ENCODE peak calls at places on chromosomes 12 and 14, in seven cellular contexts. R is occipital lobe; T is lower leg skin; G is left colon; M is NCI-H2107; S is KBM-7; K is activated naive CD4-positive, alpha-beta T cell. X is an unnamed sample.

GRCh38 chr14:65095633-65096205 is 6.6 kb downstream of the MAX start:
- DNase-seq in R (no peak), T (no peak), G (peak; percentile 69), M (no peak), S (no peak), K (no peak), X (peak; percentile 79)

GRCh38 chr12:120534703-120535655 is 823 bp downstream of the RNF10 start:
- DNase-seq in R (peak; percentile 18), T (no peak), G (peak; percentile 51), M (no peak), S (peak; percentile 66), K (peak; percentile 34), X (no peak)

GRCh38 chr12:113236539-113237354 is 15.5 kb downstream of the TPCN1 start:
- DNase-seq in R (no peak), T (no peak), G (peak; percentile 31), M (no peak), S (no peak), K (no peak), X (no peak)

GRCh38 chr12:1217191-1217949 is 226.3 kb downstream of the ERC1 start:
- DNase-seq in R (no peak), T (no peak), G (no peak), M (no peak), S (no peak), K (no peak), X (no peak)

GRCh38 chr12:47236109-47236714 is 156.5 kb upstream of the AMIGO2 start:
- DNase-seq in R (no peak), T (no peak), G (no peak), M (no peak), S (no peak), K (no peak), X (no peak)

GRCh38 chr14:100540141-100540925 is 46.9 kb downstream of the BEGAIN start:
- DNase-seq in R (no peak), T (no peak), G (peak; percentile 21), M (no peak), S (peak; percentile 32), K (no peak), X (no peak)

GRCh38 chr14:105316563-105316941 is 2.0 kb downstream of the PACS2 start:
- DNase-seq in R (no peak), T (no peak), G (no peak), M (no peak), S (no peak), K (no peak), X (no peak)

GRCh38 chr12:12704593-12705230 is 8.7 kb upstream of the GPR19 start:
- DNase-seq in R (no peak), T (peak; percentile 63), G (peak; percentile 63), M (peak; percentile 76), S (peak; percentile 89), K (no peak), X (no peak)

GRCh38 chr12:64506955-64507354 is 55.0 kb downstream of the TBK1 start:
- DNase-seq in R (no peak), T (no peak), G (no peak), M (no peak), S (no peak), K (no peak), X (no peak)

GRCh38 chr12:46751173-46751572 is 74.6 kb downstream of the SLC38A4 start:
- DNase-seq in R (no peak), T (no peak), G (no peak), M (no peak), S (no peak), K (no peak), X (no peak)

GRCh38 chr14:21525995-21526671 is at the start of gene SALL2:
- DNase-seq in R (peak; percentile 74), T (peak; percentile 41), G (peak; percentile 78), M (peak; percentile 98), S (no peak), K (no peak), X (peak; percentile 69)

GRCh38 chr12:49304161-49304560 is 9.2 kb downstream of the PRPH start:
- DNase-seq in R (no peak), T (no peak), G (no peak), M (no peak), S (no peak), K (no peak), X (no peak)

GRCh38 chr12:50182461-50182860 is 15.3 kb upstream of the CERS5 start:
- DNase-seq in R (no peak), T (no peak), G (no peak), M (no peak), S (no peak), K (no peak), X (no peak)

GRCh38 chr12:1573960-1574862 is 20.2 kb downstream of the FBXL14 start:
- DNase-seq in R (no peak), T (no peak), G (no peak), M (no peak), S (no peak), K (no peak), X (no peak)

GRCh38 chr12:124097681-124098080 is 124.7 kb downstream of the ZNF664 start:
- DNase-seq in R (no peak), T (no peak), G (no peak), M (no peak), S (no peak), K (no peak), X (no peak)

GRCh38 chr12:9813821-9814798 is 13.2 kb upstream of the KLRF1 start:
- DNase-seq in R (peak; percentile 5), T (peak; percentile 72), G (peak; percentile 52), M (peak; percentile 17), S (peak; percentile 98), K (peak; percentile 88), X (peak; percentile 85)

GRCh38 chr12:107610030-107610859 is 75.4 kb upstream of the PWP1 start:
- DNase-seq in R (peak; percentile 12), T (no peak), G (no peak), M (no peak), S (peak; percentile 42), K (no peak), X (no peak)

GRCh38 chr12:42534184-42534838 is 55.2 kb downstream of the PRICKLE1 start:
- DNase-seq in R (no peak), T (no peak), G (no peak), M (no peak), S (no peak), K (no peak), X (no peak)

GRCh38 chr14:90820958-90821357 is 4.7 kb upstream of the TTC7B start:
- DNase-seq in R (peak; percentile 48), T (no peak), G (no peak), M (peak; percentile 41), S (no peak), K (peak; percentile 11), X (no peak)

GRCh38 chr12:90945070-90945649 is 9.8 kb downstream of the CCER1 start:
- DNase-seq in R (no peak), T (no peak), G (no peak), M (no peak), S (peak; percentile 30), K (no peak), X (no peak)

GRCh38 chr14:94139006-94139405 is 9.6 kb upstream of the IFI27L2 start:
- DNase-seq in R (no peak), T (no peak), G (no peak), M (no peak), S (no peak), K (no peak), X (no peak)

GRCh38 chr14:53999061-53999488 is 42.5 kb upstream of the BMP4 start:
- DNase-seq in R (no peak), T (no peak), G (no peak), M (no peak), S (no peak), K (no peak), X (no peak)

GRCh38 chr12:108826807-108827721 is 30.3 kb downstream of the SSH1 start:
- DNase-seq in R (no peak), T (no peak), G (no peak), M (no peak), S (no peak), K (no peak), X (no peak)

GRCh38 chr14:75514673-75515630 is 7.3 kb upstream of the BATF start:
- DNase-seq in R (no peak), T (no peak), G (no peak), M (no peak), S (peak; percentile 45), K (no peak), X (no peak)

GRCh38 chr12:49664591-49665146 is 41.3 kb downstream of the PRPF40B start:
- DNase-seq in R (no peak), T (no peak), G (no peak), M (no peak), S (no peak), K (no peak), X (no peak)

GRCh38 chr14:94110552-94111181 is at the start of gene IFI27:
- DNase-seq in R (no peak), T (peak; percentile 56), G (peak; percentile 86), M (no peak), S (no peak), K (no peak), X (peak; percentile 87)

GRCh38 chr14:67564236-67564635 is 31.1 kb downstream of the PLEKHH1 start:
- DNase-seq in R (no peak), T (no peak), G (no peak), M (no peak), S (no peak), K (no peak), X (no peak)

GRCh38 chr12:47216150-47216677 is 136.5 kb upstream of the AMIGO2 start:
- DNase-seq in R (no peak), T (no peak), G (peak; percentile 61), M (no peak), S (peak; percentile 83), K (no peak), X (no peak)

GRCh38 chr12:82174383-82174782 is 183.8 kb downstream of the CCDC59 start:
- DNase-seq in R (no peak), T (no peak), G (no peak), M (no peak), S (no peak), K (no peak), X (no peak)

GRCh38 chr14:64723691-64724577 is 19.7 kb downstream of the PLEKHG3 start:
- DNase-seq in R (no peak), T (no peak), G (no peak), M (peak; percentile 24), S (no peak), K (no peak), X (no peak)

GRCh38 chr14:50109342-50109741 is 7.0 kb downstream of the VCPKMT start:
- DNase-seq in R (no peak), T (no peak), G (no peak), M (no peak), S (no peak), K (no peak), X (no peak)

GRCh38 chr14:91996951-91997371 is 42.9 kb downstream of the TRIP11 start:
- DNase-seq in R (no peak), T (no peak), G (no peak), M (peak; percentile 45), S (peak; percentile 39), K (no peak), X (no peak)